ENCODE peak calls at places on chromosomes 7 and 10, in four cellular contexts. L is transverse colon, K is BE2C, M is IMR-90. Z is an unnamed sample.

GRCh38 chr7:79673421-79673820 is 220.0 kb upstream of the MAGI2 start:
- DNase-seq in L (no peak), K (no peak), M (no peak), Z (no peak)

GRCh38 chr7:28180364-28181147 is at the start of gene JAZF1:
- DNase-seq in L (peak), K (peak), M (peak), Z (peak)

GRCh38 chr10:92720306-92721165 is 30.8 kb downstream of the HHEX start:
- DNase-seq in L (no peak), K (no peak), M (no peak), Z (peak)

GRCh38 chr7:71404701-71405345 is 272.9 kb downstream of the GALNT17 start:
- DNase-seq in L (no peak), K (no peak), M (no peak), Z (no peak)

GRCh38 chr10:102175415-102175814 is 23.2 kb downstream of the NOLC1 start:
- DNase-seq in L (no peak), K (no peak), M (peak), Z (no peak)

GRCh38 chr10:61963669-61964058 is 62.2 kb downstream of the ARID5B start:
- DNase-seq in L (no peak), K (no peak), M (no peak), Z (no peak)

GRCh38 chr7:69761290-69761922 is 163.1 kb downstream of the AUTS2 start:
- DNase-seq in L (no peak), K (no peak), M (no peak), Z (no peak)

GRCh38 chr10:71878327-71879034 is 27.4 kb upstream of the PSAP start:
- DNase-seq in L (no peak), K (peak), M (no peak), Z (peak)

GRCh38 chr7:37488163-37488759 is 39.6 kb upstream of the ELMO1 start:
- DNase-seq in L (no peak), K (no peak), M (no peak), Z (no peak)

Z was measured in NCI-H2171.